ENCODE peak calls at places on chromosomes 5 and 9, in five cellular contexts. One of them, this sample, is unnamed.

GRCh38 chr9:3434594-3434993 is 91.2 kb downstream of the RFX3 start:
- DNase-seq in endothelial cell: no peak
- DNase-seq in MM.1S: no peak
- DNase-seq in A549: peak
- DNase-seq in psoas muscle: no peak
- DNase-seq in this sample: no peak

GRCh38 chr5:178272591-178272990 is 40.0 kb upstream of the PHYKPL start:
- DNase-seq in MM.1S: no peak
- DNase-seq in A549: no peak
- DNase-seq in endothelial cell: no peak
- DNase-seq in psoas muscle: no peak
- DNase-seq in this sample: no peak

GRCh38 chr9:132647355-132647754 is 22.4 kb downstream of the DDX31 start:
- DNase-seq in MM.1S: no peak
- DNase-seq in A549: no peak
- DNase-seq in endothelial cell: no peak
- DNase-seq in psoas muscle: no peak
- DNase-seq in this sample: no peak

GRCh38 chr5:129460121-129460950 is at the start of gene ADAMTS19:
- DNase-seq in MM.1S: peak
- DNase-seq in psoas muscle: no peak
- DNase-seq in endothelial cell: peak
- DNase-seq in A549: peak
- DNase-seq in this sample: no peak

GRCh38 chr9:79660615-79661014 is 88.8 kb downstream of the TLE4 start:
- DNase-seq in A549: no peak
- DNase-seq in MM.1S: no peak
- DNase-seq in psoas muscle: no peak
- DNase-seq in endothelial cell: no peak
- DNase-seq in this sample: no peak

GRCh38 chr5:32628049-32628803 is 42.9 kb downstream of the SUB1 start:
- DNase-seq in endothelial cell: no peak
- DNase-seq in MM.1S: no peak
- DNase-seq in A549: peak
- DNase-seq in psoas muscle: no peak
- DNase-seq in this sample: no peak

GRCh38 chr5:67338416-67338815 is 141.8 kb upstream of the CD180 start:
- DNase-seq in endothelial cell: no peak
- DNase-seq in MM.1S: no peak
- DNase-seq in psoas muscle: no peak
- DNase-seq in A549: no peak
- DNase-seq in this sample: no peak

GRCh38 chr5:171633776-171634470 is 151.7 kb upstream of the SMIM23 start:
- DNase-seq in psoas muscle: no peak
- DNase-seq in endothelial cell: no peak
- DNase-seq in MM.1S: peak
- DNase-seq in A549: no peak
- DNase-seq in this sample: no peak

GRCh38 chr5:148457183-148457620 is 73.4 kb downstream of the FBXO38 start:
- DNase-seq in endothelial cell: peak
- DNase-seq in psoas muscle: no peak
- DNase-seq in MM.1S: no peak
- DNase-seq in A549: peak
- DNase-seq in this sample: no peak

GRCh38 chr9:87322840-87323635 is 174.6 kb upstream of the DAPK1 start:
- DNase-seq in endothelial cell: no peak
- DNase-seq in A549: no peak
- DNase-seq in MM.1S: no peak
- DNase-seq in psoas muscle: no peak
- DNase-seq in this sample: no peak

GRCh38 chr5:74019923-74020322 is 393.9 kb downstream of the ARHGEF28 start:
- DNase-seq in psoas muscle: no peak
- DNase-seq in A549: no peak
- DNase-seq in endothelial cell: no peak
- DNase-seq in MM.1S: no peak
- DNase-seq in this sample: no peak

GRCh38 chr5:81288021-81288433 is 13.4 kb upstream of the ZCCHC9 start:
- DNase-seq in MM.1S: no peak
- DNase-seq in A549: no peak
- DNase-seq in psoas muscle: no peak
- DNase-seq in endothelial cell: no peak
- DNase-seq in this sample: no peak

GRCh38 chr5:9507974-9508373 is 37.9 kb downstream of the SEMA5A start:
- DNase-seq in endothelial cell: no peak
- DNase-seq in MM.1S: no peak
- DNase-seq in A549: no peak
- DNase-seq in psoas muscle: no peak
- DNase-seq in this sample: no peak

GRCh38 chr5:53482717-53483638 is 2.5 kb downstream of the FST start:
- DNase-seq in MM.1S: peak
- DNase-seq in A549: peak
- DNase-seq in psoas muscle: peak
- DNase-seq in endothelial cell: peak
- DNase-seq in this sample: no peak

GRCh38 chr9:129989740-129990139 is 53.2 kb downstream of the FNBP1 start:
- DNase-seq in endothelial cell: no peak
- DNase-seq in A549: peak
- DNase-seq in MM.1S: no peak
- DNase-seq in psoas muscle: no peak
- DNase-seq in this sample: no peak

GRCh38 chr5:83265318-83265717 is 188.0 kb downstream of the XRCC4 start:
- DNase-seq in A549: peak
- DNase-seq in endothelial cell: no peak
- DNase-seq in MM.1S: no peak
- DNase-seq in psoas muscle: no peak
- DNase-seq in this sample: peak

GRCh38 chr5:129042306-129042705 is 52.2 kb upstream of the ISOC1 start:
- DNase-seq in MM.1S: no peak
- DNase-seq in psoas muscle: no peak
- DNase-seq in endothelial cell: no peak
- DNase-seq in A549: no peak
- DNase-seq in this sample: no peak

GRCh38 chr9:100099722-100100042 is 639 bp downstream of the INVS start:
- DNase-seq in psoas muscle: peak
- DNase-seq in endothelial cell: no peak
- DNase-seq in MM.1S: no peak
- DNase-seq in A549: no peak
- DNase-seq in this sample: peak

GRCh38 chr5:142309747-142310318 is 15.0 kb downstream of the SPRY4 start:
- DNase-seq in endothelial cell: no peak
- DNase-seq in A549: no peak
- DNase-seq in MM.1S: no peak
- DNase-seq in psoas muscle: no peak
- DNase-seq in this sample: no peak

GRCh38 chr9:127397722-127398647 is 1.0 kb downstream of the SLC2A8 start:
- DNase-seq in MM.1S: peak
- DNase-seq in A549: peak
- DNase-seq in psoas muscle: peak
- DNase-seq in endothelial cell: peak
- DNase-seq in this sample: no peak

GRCh38 chr9:95508242-95508967 is 8.4 kb downstream of the PTCH1 start:
- DNase-seq in psoas muscle: no peak
- DNase-seq in A549: peak
- DNase-seq in endothelial cell: peak
- DNase-seq in MM.1S: peak
- DNase-seq in this sample: no peak

GRCh38 chr9:3936520-3937235 is 363.2 kb downstream of the GLIS3 start:
- DNase-seq in A549: no peak
- DNase-seq in endothelial cell: no peak
- DNase-seq in psoas muscle: peak
- DNase-seq in MM.1S: no peak
- DNase-seq in this sample: no peak

GRCh38 chr5:57895766-57896165 is 413.2 kb upstream of the ACTBL2 start:
- DNase-seq in A549: no peak
- DNase-seq in endothelial cell: no peak
- DNase-seq in psoas muscle: no peak
- DNase-seq in MM.1S: no peak
- DNase-seq in this sample: no peak

This sample was measured in Panc1.